ENCODE peak calls at places on chromosome X, in five cellular contexts. V is hepatocyte, O is body of pancreas, A is HFFc6, N is transverse colon. H is an unnamed sample.

GRCh38 chrX:43446752-43447151 is 209.3 kb upstream of the MAOA start:
- DNase-seq in N (no peak), A (no peak), V (no peak), O (no peak), H (no peak)

GRCh38 chrX:48826135-48826875 is at the start of gene ERAS:
- DNase-seq in O (no peak), A (no peak), V (no peak), N (no peak), H (no peak)

GRCh38 chrX:151958101-151958500 is 16.4 kb downstream of the GABRE start:
- DNase-seq in A (no peak), V (no peak), O (no peak), N (no peak), H (no peak)

GRCh38 chrX:69362354-69362753 is 141.8 kb upstream of the NALF2 start:
- DNase-seq in A (no peak), O (no peak), N (no peak), V (no peak), H (no peak)

GRCh38 chrX:964831-965416 is 247.5 kb downstream of the CRLF2 start:
- DNase-seq in N (no peak), O (no peak), A (no peak), V (no peak), H (no peak)

GRCh38 chrX:117969782-117970181 is 146.8 kb downstream of the KLHL13 start:
- DNase-seq in A (no peak), O (no peak), V (no peak), N (no peak), H (no peak)

GRCh38 chrX:30865612-30866011 is 23.4 kb downstream of the TAB3 start:
- DNase-seq in O (no peak), A (no peak), V (no peak), N (no peak), H (no peak)

GRCh38 chrX:136202889-136203288 is 48.3 kb downstream of the MAP7D3 start:
- DNase-seq in N (no peak), V (no peak), A (peak), O (no peak), H (no peak)

GRCh38 chrX:56759736-56760409 is 30.8 kb downstream of the NBDY start:
- DNase-seq in V (no peak), N (no peak), A (no peak), O (no peak), H (no peak)
- TF ChIP-seq CTCF in V (no peak), N (no peak), A (no peak), O (no peak), H (no peak)

DNA sequence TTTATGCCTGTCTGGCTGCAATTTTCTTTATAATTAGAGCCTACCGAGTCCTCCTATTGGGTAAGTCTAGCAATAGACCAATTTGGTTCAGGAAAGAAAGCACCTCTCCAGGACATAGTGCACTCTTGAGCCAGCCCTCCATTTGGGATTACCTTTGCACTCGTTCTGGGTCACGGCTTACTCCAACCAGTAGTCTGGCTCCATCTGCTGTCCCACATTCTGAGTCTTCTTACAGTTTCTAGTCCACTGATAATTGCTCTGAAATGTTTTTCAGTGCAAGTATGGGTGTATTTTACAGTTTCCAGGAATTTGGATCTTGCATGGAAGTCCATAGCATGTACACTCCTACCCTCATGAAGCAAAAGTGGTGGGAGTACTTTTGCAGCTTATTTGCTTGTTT is 34.8 kb upstream of the USP51 start:
- DNase-seq in O (no peak), V (no peak), N (no peak), A (no peak), H (no peak)
- TF ChIP-seq CTCF in O (peak), V (peak), N (no peak), A (no peak), H (no peak)

GRCh38 chrX:72630185-72630584 is 57.5 kb upstream of the HDAC8 start:
- DNase-seq in O (no peak), A (no peak), V (no peak), N (no peak), H (no peak)
- TF ChIP-seq CTCF in O (no peak), A (no peak), V (no peak), N (no peak), H (no peak)

DNA sequence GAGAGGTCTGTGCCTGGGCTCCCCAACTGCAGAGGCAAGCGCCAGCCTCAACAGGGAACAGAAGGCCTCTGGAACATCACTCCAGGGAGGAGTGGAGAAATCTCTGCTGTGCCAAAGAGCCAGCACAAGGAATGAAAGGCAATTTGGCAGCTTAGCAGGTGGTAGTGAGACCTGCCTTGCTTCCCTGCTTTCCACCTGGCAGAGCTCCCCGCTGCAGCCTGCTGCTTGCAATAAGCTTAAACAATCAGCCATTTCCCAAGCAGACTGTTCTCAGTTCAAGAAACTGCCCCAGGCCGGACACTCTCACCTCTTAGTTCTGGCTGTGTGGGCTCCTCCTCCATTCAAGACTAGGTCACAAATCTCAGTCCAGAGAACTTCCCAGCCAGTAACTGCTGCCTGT is 370.6 kb downstream of the MAGEB5 start:
- DNase-seq in A (no peak), N (no peak), V (no peak), O (no peak), H (no peak)
- TF ChIP-seq CTCF in A (no peak), N (no peak), V (no peak), O (no peak), H (no peak)

GRCh38 chrX:19697416-19697815 is 182.1 kb upstream of the MAP3K15 start:
- DNase-seq in A (peak), N (no peak), O (no peak), V (no peak), H (no peak)

GRCh38 chrX:19698125-19698524 is 182.8 kb upstream of the MAP3K15 start:
- DNase-seq in V (no peak), A (peak), N (no peak), O (no peak), H (no peak)

GRCh38 chrX:19698691-19699090 is 183.4 kb upstream of the MAP3K15 start:
- DNase-seq in O (no peak), N (no peak), V (no peak), A (no peak), H (no peak)

GRCh38 chrX:19699151-19699550 is 183.8 kb upstream of the MAP3K15 start:
- DNase-seq in V (no peak), N (no peak), O (no peak), A (no peak), H (no peak)

DNA sequence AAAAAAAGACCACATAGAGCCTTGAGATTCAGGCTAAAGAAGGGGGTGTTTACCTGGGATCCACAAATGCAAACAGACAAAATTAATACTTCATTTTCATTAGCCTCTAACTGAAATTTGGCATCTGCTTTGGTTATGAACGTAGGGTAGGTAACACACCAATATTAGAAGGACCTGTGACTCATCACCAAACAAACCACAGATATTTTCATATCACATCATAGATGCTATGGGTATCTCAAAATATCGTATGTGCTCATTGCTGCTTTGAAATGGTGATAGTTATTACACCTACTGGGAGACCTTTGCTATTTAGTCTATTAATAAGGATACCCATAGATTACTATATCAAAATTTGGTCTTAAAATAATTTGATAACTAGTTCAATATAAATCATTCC is 180.6 kb upstream of the MAP3K15 start:
- DNase-seq in A (no peak), N (no peak), O (no peak), V (no peak), H (no peak)
- TF ChIP-seq CTCF in A (no peak), N (no peak), O (no peak), V (no peak), H (no peak)

GRCh38 chrX:119790977-119791436 is 423 bp downstream of the RPL39 start:
- DNase-seq in A (peak), N (peak), O (peak), V (peak), H (no peak)
- TF ChIP-seq CTCF in A (peak), N (no peak), O (no peak), V (peak), H (no peak)

H was measured in stomach.